ENCODE peak calls at places on chromosomes 7 and 10, in five cellular contexts. M is upper lobe of right lung, T is transverse colon, B is osteoblast, J is neural progenitor cell. A is an unnamed sample. For H3K27me3, the result is how much of the 10 kb centered on the place peaks cover.

GRCh38 chr7:30914611-30915601 is 3.3 kb downstream of the AQP1 start:
- DNase-seq in M (no peak), T (no peak), B (peak), J (no peak), A (peak)

GRCh38 chr7:28358423-28358868 is 53.9 kb upstream of the CREB5 start:
- DNase-seq in M (no peak), T (no peak), B (peak), J (no peak), A (peak)

GRCh38 chr10:125823663-125824251 is 411 bp downstream of the BCCIP start:
- DNase-seq in M (no peak), T (no peak), B (peak), J (peak), A (peak)

GRCh38 chr10:107553470-107553869 is 389.0 kb upstream of the SORCS1 start:
- DNase-seq in M (no peak), T (no peak), B (no peak), J (no peak), A (peak)

GRCh38 chr7:70728873-70729552 is 402.9 kb upstream of the GALNT17 start:
- DNase-seq in M (no peak), T (peak), B (peak), J (peak), A (no peak)

GRCh38 chr10:1268856-1269255 is 212.7 kb downstream of the WDR37 start:
- DNase-seq in M (no peak), T (no peak), B (no peak), J (no peak), A (no peak)

GRCh38 chr10:339038-339391 is 203.8 kb downstream of the ZMYND11 start:
- DNase-seq in M (no peak), T (no peak), B (no peak), J (no peak), A (no peak)

GRCh38 chr10:98135222-98135899 is 904 bp downstream of the R3HCC1L start:
- DNase-seq in M (no peak), T (no peak), B (no peak), J (no peak), A (no peak)

GRCh38 chr10:79946270-79947082 is 2.4 kb downstream of the SFTPD start:
- DNase-seq in M (no peak), T (no peak), B (no peak), J (no peak), A (no peak)

GRCh38 chr10:17510242-17510908 is 56.0 kb upstream of the ST8SIA6 start:
- DNase-seq in M (no peak), T (no peak), B (no peak), J (no peak), A (no peak)

GRCh38 chr10:2334542-2334941 is 597.2 kb upstream of the ADARB2 start:
- DNase-seq in M (no peak), T (no peak), B (no peak), J (no peak), A (no peak)

GRCh38 chr10:116104210-116104932 is 168.6 kb downstream of the GFRA1 start:
- DNase-seq in M (no peak), T (no peak), B (peak), J (peak), A (no peak)

GRCh38 chr7:112887-113286 is 79.5 kb upstream of the FAM20C start:
- DNase-seq in M (no peak), T (no peak), B (no peak), J (no peak), A (no peak)

GRCh38 chr10:3890602-3891352 is 105.8 kb upstream of the KLF6 start:
- DNase-seq in M (no peak), T (no peak), B (no peak), J (no peak), A (no peak)

GRCh38 chr7:133139350-133139749 is 57.5 kb upstream of the CHCHD3 start:
- DNase-seq in M (no peak), T (no peak), B (no peak), J (peak), A (peak)

GRCh38 chr10:2925631-2926030 is 141.7 kb upstream of the PFKP start:
- DNase-seq in M (no peak), T (peak), B (peak), J (no peak), A (no peak)

GRCh38 chr7:139111147-139111546 is 1.6 kb upstream of the ZC3HAV1 start:
- DNase-seq in M (no peak), T (no peak), B (no peak), J (no peak), A (no peak)

GRCh38 chr10:21135396-21135973 is 238.4 kb upstream of the NEBL start:
- DNase-seq in M (no peak), T (no peak), B (no peak), J (no peak), A (no peak)

GRCh38 chr7:1058821-1059199 is 14.5 kb downstream of the GPR146 start:
- DNase-seq in M (no peak), T (no peak), B (peak), J (peak), A (no peak)

GRCh38 chr10:32413513-32413912 is 32.4 kb upstream of the CCDC7 start:
- DNase-seq in M (no peak), T (no peak), B (peak), J (no peak), A (no peak)

GRCh38 chr7:36650313-36650712 is 74.0 kb downstream of the AOAH start:
- DNase-seq in M (no peak), T (no peak), B (no peak), J (no peak), A (no peak)

GRCh38 chr7:142583424-142583823 is 165.8 kb upstream of the PRSS1 start:
- DNase-seq in M (no peak), T (no peak), B (peak), J (peak), A (peak)

GRCh38 chr7:154781369-154782303 is 221.3 kb downstream of the PAXIP1 start:
- DNase-seq in M (no peak), T (no peak), B (no peak), J (no peak), A (no peak)

GRCh38 chr7:33694006-33694405 is 211.3 kb upstream of the BMPER start:
- DNase-seq in M (no peak), T (no peak), B (no peak), J (no peak), A (no peak)

GRCh38 chr10:24132741-24133140 is 76.2 kb upstream of the KIAA1217 start:
- DNase-seq in M (no peak), T (no peak), B (no peak), J (no peak), A (no peak)

GRCh38 chr7:121279060-121279620 is 49.7 kb upstream of the WNT16 start:
- DNase-seq in M (no peak), T (no peak), B (no peak), J (no peak), A (no peak)

GRCh38 chr7:156764016-156764669 is 123.6 kb downstream of the RNF32 start:
- DNase-seq in M (peak), T (peak), B (peak), J (peak), A (peak)

GRCh38 chr7:41131956-41132355 is 570.9 kb downstream of the INHBA start:
- DNase-seq in M (no peak), T (no peak), B (no peak), J (no peak), A (no peak)

GRCh38 chr7:93231799-93232672 is at the start of gene VPS50:
- DNase-seq in M (peak), T (peak), B (peak), J (peak), A (peak)
- H3K27ac ChIP-seq in M (peak), T (peak), B (peak), J (no peak), A (peak)

DNA sequence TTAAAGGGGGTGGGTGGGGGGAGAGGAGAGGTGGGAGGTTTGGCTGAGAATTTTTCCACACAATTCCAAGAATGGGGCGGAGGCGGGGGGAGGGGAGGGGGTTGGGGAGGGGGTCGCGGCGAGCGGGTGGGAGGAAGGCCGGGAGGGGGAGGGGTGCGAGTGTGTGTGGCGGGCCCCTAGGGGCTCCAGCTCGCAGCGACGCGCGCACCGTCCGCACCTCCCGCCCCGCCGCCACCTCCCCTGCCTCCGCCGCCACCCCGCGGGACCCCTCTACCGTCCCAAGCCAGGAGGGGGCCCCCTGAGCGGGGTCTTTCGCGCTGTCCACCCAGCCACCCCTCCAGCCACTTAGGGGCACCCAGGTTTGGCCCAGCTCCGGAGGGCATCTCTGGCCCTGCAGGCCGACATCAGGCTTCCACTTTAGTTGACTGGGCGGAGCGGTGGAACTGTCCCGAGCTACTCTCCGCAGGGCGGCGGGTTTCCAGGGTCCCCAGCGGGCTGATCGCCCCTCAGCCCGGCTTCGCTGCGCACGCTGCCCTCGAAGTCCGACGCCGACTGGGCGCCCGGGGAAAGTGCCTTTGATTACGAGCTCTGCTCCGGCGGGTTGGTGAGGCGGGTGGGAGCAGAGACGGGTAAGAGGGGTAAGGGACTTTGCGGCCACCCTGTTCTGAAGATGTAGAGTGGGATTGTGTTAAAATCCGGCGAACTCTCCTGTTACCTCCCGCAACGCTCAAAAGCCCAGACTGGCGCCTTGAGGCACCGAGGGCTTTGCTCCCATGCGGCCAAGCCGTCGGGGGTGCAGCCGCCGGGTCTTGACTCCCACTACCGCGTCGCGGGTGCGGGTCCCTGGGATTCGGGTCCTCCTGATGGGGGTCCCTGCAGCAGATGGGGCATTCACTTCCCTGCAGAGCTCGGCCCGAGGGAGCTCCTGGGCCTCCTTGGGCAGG is 1.8 kb upstream of the VAX1 start:
- DNase-seq in M (no peak), T (no peak), B (peak), J (peak), A (no peak)
- H3K27me3 ChIP-seq in M (half or more), T (half or more), B (half or more), J (half or more), A (under half)

GRCh38 chr10:100009283-100009792 is 409 bp downstream of the DNMBP start:
- DNase-seq in M (peak), T (peak), B (peak), J (no peak), A (peak)
- H3K27ac ChIP-seq in M (peak), T (peak), B (peak), J (no peak), A (peak)

GRCh38 chr10:114648368-114648767 is 9.7 kb downstream of the ABLIM1 start:
- DNase-seq in M (no peak), T (no peak), B (no peak), J (no peak), A (peak)

GRCh38 chr10:114650831-114651230 is 7.2 kb downstream of the ABLIM1 start:
- DNase-seq in M (no peak), T (no peak), B (no peak), J (no peak), A (no peak)

GRCh38 chr10:114650266-114650665 is 7.8 kb downstream of the ABLIM1 start:
- DNase-seq in M (no peak), T (no peak), B (no peak), J (no peak), A (no peak)

GRCh38 chr10:114647545-114648138 is 10.4 kb downstream of the ABLIM1 start:
- DNase-seq in M (no peak), T (no peak), B (no peak), J (no peak), A (no peak)

GRCh38 chr10:114649217-114649906 is 8.7 kb downstream of the ABLIM1 start:
- DNase-seq in M (no peak), T (no peak), B (no peak), J (no peak), A (peak)
- H3K27me3 ChIP-seq in M (under half), T (under half), B (under half), J (under half), A (under half)

GRCh38 chr7:47444376-47445098 is 137.4 kb downstream of the TNS3 start:
- DNase-seq in M (peak), T (peak), B (no peak), J (no peak), A (no peak)
- H3K27ac ChIP-seq in M (no peak), T (no peak), B (peak), J (no peak), A (no peak)

A was measured in SJCRH30.